ENCODE peak calls at places on chromosomes 12 and 14, in five cellular contexts. One of them, this sample, is unnamed. For H3K9me3, the result is how much of the 10 kb centered on the place peaks cover.

GRCh38 chr12:12979731-12980259 is 20.3 kb downstream of the HEBP1 start:
- DNase-seq in hepatocyte: peak
- DNase-seq in tibial artery: no peak
- DNase-seq in MM.1S: no peak
- DNase-seq in cardiac muscle cell: peak
- DNase-seq in this sample: no peak

GRCh38 chr12:57891639-57892228 is 45.2 kb upstream of the CTDSP2 start:
- DNase-seq in tibial artery: no peak
- DNase-seq in cardiac muscle cell: peak
- DNase-seq in hepatocyte: no peak
- DNase-seq in MM.1S: no peak
- DNase-seq in this sample: no peak

GRCh38 chr12:110917467-110917866 is 2.9 kb downstream of the MYL2 start:
- DNase-seq in tibial artery: no peak
- DNase-seq in MM.1S: no peak
- DNase-seq in hepatocyte: peak
- DNase-seq in cardiac muscle cell: peak
- DNase-seq in this sample: no peak

GRCh38 chr14:94097091-94097490 is 13.4 kb upstream of the IFI27 start:
- DNase-seq in cardiac muscle cell: no peak
- DNase-seq in tibial artery: no peak
- DNase-seq in MM.1S: no peak
- DNase-seq in hepatocyte: no peak
- DNase-seq in this sample: no peak

GRCh38 chr12:57096099-57096572 is 7.2 kb downstream of the NAB2 start:
- DNase-seq in tibial artery: no peak
- DNase-seq in MM.1S: no peak
- DNase-seq in cardiac muscle cell: peak
- DNase-seq in hepatocyte: peak
- DNase-seq in this sample: no peak

GRCh38 chr14:73760598-73761586 is 46.7 kb upstream of the PNMA1 start:
- DNase-seq in tibial artery: no peak
- DNase-seq in hepatocyte: no peak
- DNase-seq in MM.1S: peak
- DNase-seq in cardiac muscle cell: no peak
- DNase-seq in this sample: no peak

GRCh38 chr12:95473440-95473946 is 459 bp upstream of the METAP2 start:
- DNase-seq in MM.1S: peak
- DNase-seq in hepatocyte: peak
- DNase-seq in cardiac muscle cell: peak
- DNase-seq in tibial artery: peak
- DNase-seq in this sample: peak

GRCh38 chr14:91484186-91484585 is 25.9 kb downstream of the PPP4R3A start:
- DNase-seq in tibial artery: no peak
- DNase-seq in MM.1S: no peak
- DNase-seq in hepatocyte: no peak
- DNase-seq in cardiac muscle cell: no peak
- DNase-seq in this sample: no peak

GRCh38 chr12:42213954-42214426 is 24.1 kb downstream of the YAF2 start:
- DNase-seq in cardiac muscle cell: peak
- DNase-seq in MM.1S: no peak
- DNase-seq in tibial artery: no peak
- DNase-seq in hepatocyte: peak
- DNase-seq in this sample: no peak

GRCh38 chr14:100711493-100711892 is 15.2 kb upstream of the DLK1 start:
- DNase-seq in hepatocyte: no peak
- DNase-seq in tibial artery: no peak
- DNase-seq in MM.1S: no peak
- DNase-seq in cardiac muscle cell: no peak
- DNase-seq in this sample: no peak

GRCh38 chr12:98808243-98808895 is 163.3 kb downstream of the APAF1 start:
- DNase-seq in MM.1S: no peak
- DNase-seq in cardiac muscle cell: no peak
- DNase-seq in hepatocyte: peak
- DNase-seq in tibial artery: no peak
- DNase-seq in this sample: no peak

GRCh38 chr12:101697197-101697929 is at the start of gene CHPT1:
- DNase-seq in tibial artery: peak
- DNase-seq in hepatocyte: peak
- DNase-seq in cardiac muscle cell: peak
- DNase-seq in MM.1S: peak
- DNase-seq in this sample: peak

GRCh38 chr12:28027328-28027727 is 54.8 kb upstream of the PTHLH start:
- DNase-seq in tibial artery: no peak
- DNase-seq in MM.1S: no peak
- DNase-seq in cardiac muscle cell: peak
- DNase-seq in hepatocyte: no peak
- DNase-seq in this sample: no peak

GRCh38 chr12:2387051-2387834 is 334.5 kb downstream of the CACNA1C start:
- DNase-seq in MM.1S: no peak
- DNase-seq in hepatocyte: no peak
- DNase-seq in cardiac muscle cell: no peak
- DNase-seq in tibial artery: peak
- DNase-seq in this sample: no peak

GRCh38 chr14:95147597-95147996 is 9.7 kb downstream of the DICER1 start:
- DNase-seq in cardiac muscle cell: no peak
- DNase-seq in hepatocyte: no peak
- DNase-seq in MM.1S: no peak
- DNase-seq in tibial artery: no peak
- DNase-seq in this sample: no peak

GRCh38 chr12:75086086-75087038 is 123.3 kb downstream of the KCNC2 start:
- DNase-seq in cardiac muscle cell: no peak
- DNase-seq in hepatocyte: peak
- DNase-seq in MM.1S: no peak
- DNase-seq in tibial artery: no peak
- DNase-seq in this sample: no peak

GRCh38 chr12:11133816-11134215 is 628 bp downstream of the TAS2R30 start:
- DNase-seq in hepatocyte: no peak
- DNase-seq in MM.1S: no peak
- DNase-seq in cardiac muscle cell: no peak
- DNase-seq in tibial artery: no peak
- DNase-seq in this sample: no peak

GRCh38 chr14:49427117-49427516 is 159.1 kb downstream of the RPS29 start:
- DNase-seq in MM.1S: no peak
- DNase-seq in tibial artery: no peak
- DNase-seq in hepatocyte: no peak
- DNase-seq in cardiac muscle cell: no peak
- DNase-seq in this sample: no peak

GRCh38 chr12:54125950-54126695 is 62.7 kb downstream of the SMUG1 start:
- DNase-seq in MM.1S: no peak
- DNase-seq in hepatocyte: no peak
- DNase-seq in tibial artery: peak
- DNase-seq in cardiac muscle cell: no peak
- DNase-seq in this sample: peak

GRCh38 chr12:71556881-71557280 is 106.8 kb downstream of the ZFC3H1 start:
- DNase-seq in MM.1S: no peak
- DNase-seq in tibial artery: no peak
- DNase-seq in hepatocyte: peak
- DNase-seq in cardiac muscle cell: peak
- DNase-seq in this sample: no peak

GRCh38 chr14:78637489-78637888 is 467.3 kb downstream of the NRXN3 start:
- DNase-seq in hepatocyte: no peak
- DNase-seq in cardiac muscle cell: no peak
- DNase-seq in tibial artery: no peak
- DNase-seq in MM.1S: no peak
- DNase-seq in this sample: no peak

GRCh38 chr12:111031956-111032919 is 111.9 kb upstream of the MYL2 start:
- DNase-seq in cardiac muscle cell: no peak
- DNase-seq in tibial artery: no peak
- DNase-seq in hepatocyte: no peak
- DNase-seq in MM.1S: no peak
- DNase-seq in this sample: no peak

GRCh38 chr14:23055621-23056256 is 1.6 kb downstream of the CDH24 start:
- DNase-seq in tibial artery: peak
- DNase-seq in hepatocyte: peak
- DNase-seq in MM.1S: no peak
- DNase-seq in cardiac muscle cell: peak
- DNase-seq in this sample: no peak

GRCh38 chr14:60753264-60754126 is 18.9 kb downstream of the MNAT1 start:
- DNase-seq in hepatocyte: no peak
- DNase-seq in tibial artery: no peak
- DNase-seq in cardiac muscle cell: peak
- DNase-seq in MM.1S: peak
- DNase-seq in this sample: no peak

GRCh38 chr12:124273630-124274029 is 21.3 kb upstream of the RFLNA start:
- DNase-seq in tibial artery: no peak
- DNase-seq in hepatocyte: peak
- DNase-seq in cardiac muscle cell: peak
- DNase-seq in MM.1S: no peak
- DNase-seq in this sample: no peak

GRCh38 chr12:46379352-46379751 is 6.8 kb upstream of the SLC38A2 start:
- DNase-seq in MM.1S: no peak
- DNase-seq in cardiac muscle cell: peak
- DNase-seq in tibial artery: no peak
- DNase-seq in hepatocyte: no peak
- DNase-seq in this sample: no peak

GRCh38 chr12:107361970-107362369 is 268.6 kb upstream of the CRY1 start:
- DNase-seq in cardiac muscle cell: no peak
- DNase-seq in hepatocyte: no peak
- DNase-seq in tibial artery: no peak
- DNase-seq in MM.1S: no peak
- DNase-seq in this sample: no peak

GRCh38 chr12:107359382-107359781 is 266.0 kb upstream of the CRY1 start:
- DNase-seq in tibial artery: no peak
- DNase-seq in hepatocyte: no peak
- DNase-seq in MM.1S: no peak
- DNase-seq in cardiac muscle cell: peak
- DNase-seq in this sample: no peak

GRCh38 chr12:107362960-107363359 is 269.6 kb upstream of the CRY1 start:
- DNase-seq in MM.1S: no peak
- DNase-seq in tibial artery: no peak
- DNase-seq in cardiac muscle cell: no peak
- DNase-seq in hepatocyte: no peak
- DNase-seq in this sample: no peak

GRCh38 chr12:107360472-107360871 is 267.1 kb upstream of the CRY1 start:
- DNase-seq in MM.1S: no peak
- DNase-seq in hepatocyte: no peak
- DNase-seq in tibial artery: no peak
- DNase-seq in cardiac muscle cell: no peak
- DNase-seq in this sample: no peak

GRCh38 chr12:107360033-107360432 is 266.7 kb upstream of the CRY1 start:
- DNase-seq in cardiac muscle cell: no peak
- DNase-seq in hepatocyte: no peak
- DNase-seq in MM.1S: no peak
- DNase-seq in tibial artery: no peak
- DNase-seq in this sample: no peak
- H3K27ac ChIP-seq in cardiac muscle cell: no peak
- H3K27ac ChIP-seq in hepatocyte: no peak
- H3K27ac ChIP-seq in MM.1S: no peak
- H3K27ac ChIP-seq in tibial artery: no peak
- H3K27ac ChIP-seq in this sample: no peak

GRCh38 chr12:34294137-34294536 is 271.8 kb downstream of the ALG10 start:
- DNase-seq in cardiac muscle cell: no peak
- DNase-seq in tibial artery: no peak
- DNase-seq in hepatocyte: no peak
- DNase-seq in MM.1S: no peak
- DNase-seq in this sample: no peak

GRCh38 chr12:34292736-34293625 is 270.7 kb downstream of the ALG10 start:
- DNase-seq in cardiac muscle cell: no peak
- DNase-seq in hepatocyte: no peak
- DNase-seq in MM.1S: no peak
- DNase-seq in tibial artery: peak
- DNase-seq in this sample: no peak

GRCh38 chr12:34295366-34296142 is 273.3 kb downstream of the ALG10 start:
- DNase-seq in cardiac muscle cell: no peak
- DNase-seq in hepatocyte: no peak
- DNase-seq in MM.1S: no peak
- DNase-seq in tibial artery: peak
- DNase-seq in this sample: no peak

GRCh38 chr12:34296143-34297041 is 274.1 kb downstream of the ALG10 start:
- DNase-seq in tibial artery: peak
- DNase-seq in MM.1S: no peak
- DNase-seq in hepatocyte: no peak
- DNase-seq in cardiac muscle cell: no peak
- DNase-seq in this sample: no peak

DNA sequence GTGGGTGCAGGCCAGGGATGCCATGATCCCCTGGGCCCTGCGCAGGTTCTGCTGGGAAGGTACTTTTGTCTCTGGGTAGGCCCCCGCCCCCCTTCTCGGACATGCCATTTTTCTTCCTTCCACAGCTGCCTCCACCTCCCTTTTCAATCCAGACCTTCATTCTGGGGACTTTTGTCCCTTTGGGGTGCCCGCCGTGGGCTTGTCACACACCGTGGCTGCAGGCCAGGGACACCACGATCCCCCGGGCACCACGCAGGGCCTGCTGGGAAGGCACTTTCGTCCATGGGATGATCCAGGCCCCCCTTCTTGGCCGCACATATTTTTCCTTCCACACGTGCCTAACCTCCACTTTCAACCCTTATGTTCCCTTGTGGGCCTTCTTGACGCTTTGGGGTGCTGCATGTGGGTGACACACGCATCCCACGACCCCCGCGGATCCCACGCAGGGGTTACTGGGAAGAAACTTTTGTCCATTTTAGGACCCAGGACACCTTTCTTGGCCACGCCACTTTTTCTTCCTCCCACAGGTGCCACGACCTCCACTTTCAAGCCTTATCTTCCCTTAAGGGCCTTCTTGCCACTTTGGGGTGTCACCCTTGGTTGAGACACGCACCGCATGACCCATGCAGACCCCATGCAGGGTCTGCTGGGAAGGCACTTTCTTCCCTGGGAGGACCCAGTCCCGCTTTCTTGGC is 272.5 kb downstream of the ALG10 start:
- DNase-seq in hepatocyte: no peak
- DNase-seq in cardiac muscle cell: no peak
- DNase-seq in tibial artery: peak
- DNase-seq in MM.1S: no peak
- DNase-seq in this sample: no peak
- H3K9me3 ChIP-seq in hepatocyte: under half
- H3K9me3 ChIP-seq in cardiac muscle cell: under half
- H3K9me3 ChIP-seq in tibial artery: under half
- H3K9me3 ChIP-seq in MM.1S: under half
- H3K9me3 ChIP-seq in this sample: half or more

GRCh38 chr14:75246546-75247285 is 31.9 kb upstream of the FOS start:
- DNase-seq in cardiac muscle cell: no peak
- DNase-seq in hepatocyte: no peak
- DNase-seq in tibial artery: no peak
- DNase-seq in MM.1S: no peak
- DNase-seq in this sample: no peak

GRCh38 chr14:75249251-75249957 is 29.2 kb upstream of the FOS start:
- DNase-seq in MM.1S: peak
- DNase-seq in tibial artery: peak
- DNase-seq in hepatocyte: no peak
- DNase-seq in cardiac muscle cell: no peak
- DNase-seq in this sample: no peak

GRCh38 chr14:75249958-75250336 is 28.7 kb upstream of the FOS start:
- DNase-seq in tibial artery: no peak
- DNase-seq in cardiac muscle cell: no peak
- DNase-seq in hepatocyte: no peak
- DNase-seq in MM.1S: peak
- DNase-seq in this sample: no peak

GRCh38 chr14:75247939-75248338 is 30.7 kb upstream of the FOS start:
- DNase-seq in hepatocyte: no peak
- DNase-seq in MM.1S: no peak
- DNase-seq in tibial artery: no peak
- DNase-seq in cardiac muscle cell: no peak
- DNase-seq in this sample: no peak

GRCh38 chr14:75247286-75247922 is 31.2 kb upstream of the FOS start:
- DNase-seq in MM.1S: peak
- DNase-seq in cardiac muscle cell: no peak
- DNase-seq in hepatocyte: no peak
- DNase-seq in tibial artery: no peak
- DNase-seq in this sample: no peak
- H3K27ac ChIP-seq in MM.1S: peak
- H3K27ac ChIP-seq in cardiac muscle cell: no peak
- H3K27ac ChIP-seq in hepatocyte: no peak
- H3K27ac ChIP-seq in tibial artery: no peak
- H3K27ac ChIP-seq in this sample: no peak

GRCh38 chr12:102862486-102862885 is 54.6 kb downstream of the PAH start:
- DNase-seq in MM.1S: no peak
- DNase-seq in cardiac muscle cell: no peak
- DNase-seq in tibial artery: no peak
- DNase-seq in hepatocyte: no peak
- DNase-seq in this sample: no peak
- H3K9me3 ChIP-seq in MM.1S: under half
- H3K9me3 ChIP-seq in cardiac muscle cell: under half
- H3K9me3 ChIP-seq in tibial artery: under half
- H3K9me3 ChIP-seq in hepatocyte: under half
- H3K9me3 ChIP-seq in this sample: under half

This sample was measured in tibial nerve.